ENCODE peak calls at places on chromosomes 6 and 20, in four cellular contexts. T, U, D and N are unnamed samples.

GRCh38 chr20:48075591-48076174 is 290.4 kb upstream of the SULF2 start:
- DNase-seq in T (no peak), U (no peak), D (no peak), N (no peak)

GRCh38 chr6:167706313-167707109 is 120.2 kb upstream of the AFDN start:
- DNase-seq in T (no peak), U (no peak), D (no peak), N (peak; percentile 67)

GRCh38 chr6:128464790-128465189 is 55.6 kb downstream of the PTPRK start:
- DNase-seq in T (no peak), U (no peak), D (no peak), N (no peak)

GRCh38 chr20:25237610-25238318 is 10.1 kb upstream of the PYGB start:
- DNase-seq in T (no peak), U (peak; percentile 93), D (peak; percentile 99), N (no peak)

GRCh38 chr20:62728781-62729300 is 20.2 kb downstream of the NTSR1 start:
- DNase-seq in T (no peak), U (no peak), D (no peak), N (no peak)

GRCh38 chr20:50395258-50395729 is 114.9 kb upstream of the PTPN1 start:
- DNase-seq in T (no peak), U (no peak), D (no peak), N (no peak)

GRCh38 chr20:50526403-50526989 is 16.3 kb downstream of the PTPN1 start:
- DNase-seq in T (no peak), U (peak; percentile 30), D (no peak), N (no peak)

GRCh38 chr20:58223358-58223941 is 5.0 kb downstream of the ANKRD60 start:
- DNase-seq in T (no peak), U (no peak), D (no peak), N (no peak)

GRCh38 chr20:39911497-39911896 is 777.5 kb downstream of the MAFB start:
- DNase-seq in T (no peak), U (no peak), D (no peak), N (no peak)

GRCh38 chr6:140774080-140774505 is 1358.6 kb upstream of the GJE1 start:
- DNase-seq in T (no peak), U (peak; percentile 12), D (no peak), N (no peak)

GRCh38 chr6:169233181-169233580 is 20.5 kb downstream of the THBS2 start:
- DNase-seq in T (no peak), U (no peak), D (no peak), N (no peak)

GRCh38 chr6:131035582-131035981 is 27.5 kb downstream of the EPB41L2 start:
- DNase-seq in T (no peak), U (no peak), D (no peak), N (no peak)

GRCh38 chr6:170291271-170292110 is 613 bp upstream of the DLL1 start:
- DNase-seq in T (peak; percentile 93), U (peak; percentile 58), D (no peak), N (peak; percentile 43)

GRCh38 chr20:36086767-36087166 is 67.8 kb upstream of the EPB41L1 start:
- DNase-seq in T (no peak), U (peak; percentile 60), D (peak; percentile 94), N (no peak)

GRCh38 chr20:57553376-57554018 is 7.4 kb upstream of the PCK1 start:
- DNase-seq in T (no peak), U (no peak), D (no peak), N (no peak)

GRCh38 chr6:72466971-72467566 is 154.8 kb upstream of the KCNQ5 start:
- DNase-seq in T (no peak), U (peak; percentile 91), D (no peak), N (no peak)

GRCh38 chr6:67683960-67684359 is 951.1 kb upstream of the ADGRB3 start:
- DNase-seq in T (no peak), U (no peak), D (no peak), N (no peak)

GRCh38 chr20:63973636-63974401 is 4.1 kb upstream of the ZNF512B start:
- DNase-seq in T (peak; percentile 91), U (peak; percentile 84), D (peak; percentile 87), N (peak; percentile 71)

GRCh38 chr6:104396077-104396476 is 463.6 kb downstream of the HACE1 start:
- DNase-seq in T (no peak), U (no peak), D (no peak), N (no peak)

GRCh38 chr6:154227862-154228520 is 128.6 kb downstream of the IPCEF1 start:
- DNase-seq in T (no peak), U (no peak), D (no peak), N (no peak)

GRCh38 chr20:45355685-45356084 is 7.3 kb upstream of the SYS1 start:
- DNase-seq in T (no peak), U (no peak), D (no peak), N (no peak)
- H3K27ac ChIP-seq in T (peak overlapping the region; percentile 9), U (no peak overlapping the region), D (peak overlapping the region; percentile 65), N (peak overlapping the region; percentile 27)

GRCh38 chr20:33437141-33437911 is 6.2 kb downstream of the SNTA1 start:
- DNase-seq in T (no peak), U (no peak), D (no peak), N (no peak)
- H3K27ac ChIP-seq in T (no peak overlapping the region), U (no peak overlapping the region), D (no peak overlapping the region), N (no peak overlapping the region)

DNA sequence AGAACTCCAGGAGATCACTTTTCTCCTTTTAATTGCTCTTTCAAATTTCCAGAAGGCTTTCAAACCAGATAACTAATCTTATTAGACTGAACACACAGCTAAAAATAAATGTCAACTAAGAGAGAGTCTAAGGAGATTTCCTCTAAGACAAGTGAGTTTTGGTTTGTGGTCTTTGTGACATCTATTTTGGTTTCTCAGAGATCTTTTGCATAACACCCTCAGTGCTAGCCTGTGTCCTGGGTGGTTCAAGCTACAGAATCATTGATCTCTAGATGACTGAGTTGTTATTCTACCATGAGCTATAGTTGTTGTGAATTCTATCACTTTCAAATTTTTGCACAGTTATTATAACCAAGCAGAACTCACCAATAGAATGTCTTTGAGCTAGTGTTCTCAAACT is 49.1 kb upstream of the PLCB4 start:
- DNase-seq in T (no peak), U (no peak), D (no peak), N (no peak)
- H3K27ac ChIP-seq in T (no peak overlapping the region), U (no peak overlapping the region), D (no peak overlapping the region), N (no peak overlapping the region)

DNA sequence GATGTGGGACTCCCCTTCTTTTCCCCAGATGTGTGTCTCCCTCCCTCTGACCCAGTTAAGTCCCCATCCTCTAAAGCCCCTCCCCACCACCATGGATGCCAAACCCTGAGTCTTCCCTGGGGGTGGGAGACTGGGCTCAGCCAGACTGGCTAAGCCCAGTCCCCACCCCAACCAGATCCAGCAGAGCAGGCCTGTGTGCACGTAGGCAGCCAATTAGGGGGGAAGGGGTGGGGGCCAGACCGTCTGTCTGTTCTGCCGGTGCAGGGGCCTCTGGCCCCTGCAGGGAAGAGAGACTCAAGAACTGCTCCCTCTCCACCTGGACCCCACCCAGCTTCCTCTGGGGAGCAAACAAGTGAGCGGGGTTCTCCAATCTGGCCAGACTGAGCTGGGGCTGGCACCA is 605 bp downstream of the COX4I2 start:
- DNase-seq in T (no peak), U (no peak), D (no peak), N (no peak)
- H3K27ac ChIP-seq in T (no peak overlapping the region), U (no peak overlapping the region), D (no peak overlapping the region), N (no peak overlapping the region)

DNA sequence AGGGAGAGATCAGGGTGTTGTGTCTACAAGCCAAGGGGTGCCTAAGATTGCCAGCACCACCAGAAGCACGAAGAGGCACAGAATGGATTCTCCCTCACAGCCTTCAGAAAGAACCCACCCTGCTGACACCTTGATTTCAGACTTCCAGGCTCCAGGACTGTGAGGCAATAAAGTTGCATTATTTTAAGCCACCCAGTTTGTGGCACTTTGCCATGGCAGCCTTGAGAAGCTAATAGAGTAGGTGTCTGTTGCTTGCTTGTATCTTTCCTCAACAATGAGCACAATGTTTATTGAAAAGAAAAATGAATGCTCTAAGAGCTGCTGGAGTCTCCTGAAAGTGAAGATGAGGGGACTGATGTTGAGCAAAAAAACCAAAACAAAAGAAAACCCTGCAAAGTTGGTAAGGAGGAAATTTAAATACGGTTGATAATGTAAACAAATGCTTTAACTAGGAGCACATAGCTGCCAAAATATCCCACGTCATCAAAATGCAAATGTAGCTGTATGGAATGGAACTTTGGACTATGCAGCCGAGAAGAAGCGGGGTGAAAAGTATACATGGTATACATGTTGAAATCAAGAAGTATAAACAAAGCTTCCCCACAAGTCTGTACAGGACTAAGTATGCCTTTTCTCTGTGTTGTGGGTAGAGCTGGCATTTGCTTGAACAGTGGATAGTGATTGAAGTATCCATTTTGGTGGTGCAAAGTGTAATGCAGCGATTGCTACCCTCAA is 8.0 kb downstream of the IL20RA start:
- DNase-seq in T (no peak), U (no peak), D (no peak), N (no peak)
- H3K27ac ChIP-seq in T (no peak overlapping the region), U (no peak overlapping the region), D (no peak overlapping the region), N (no peak overlapping the region)

GRCh38 chr6:149289192-149289741 is 28.2 kb upstream of the TAB2 start:
- DNase-seq in T (no peak), U (no peak), D (no peak), N (no peak)
- H3K27ac ChIP-seq in T (no peak overlapping the region), U (no peak overlapping the region), D (peak overlapping the region; percentile 26), N (no peak overlapping the region)

GRCh38 chr6:41813956-41814355 is 26.5 kb downstream of the TOMM6 start:
- DNase-seq in T (no peak), U (no peak), D (no peak), N (no peak)
- H3K27ac ChIP-seq in T (no peak overlapping the region), U (no peak overlapping the region), D (no peak overlapping the region), N (no peak overlapping the region)